ENCODE peak calls at places on chromosomes 6 and 20, in four cellular contexts. One of them, this sample, is unnamed. For H3K9me3, the result is how much of the 10 kb centered on the place peaks cover.

GRCh38 chr6:40841721-40842120 is 197.3 kb downstream of the UNC5CL start:
- DNase-seq in kidney: no peak
- DNase-seq in astrocyte: no peak
- DNase-seq in H9: no peak
- DNase-seq in this sample: no peak

GRCh38 chr20:21436186-21436585 is 38.9 kb upstream of the NKX2-4 start:
- DNase-seq in astrocyte: peak
- DNase-seq in H9: no peak
- DNase-seq in kidney: no peak
- DNase-seq in this sample: no peak

GRCh38 chr20:17645010-17645409 is 37.0 kb downstream of the RRBP1 start:
- DNase-seq in H9: no peak
- DNase-seq in astrocyte: no peak
- DNase-seq in kidney: no peak
- DNase-seq in this sample: no peak

GRCh38 chr20:64129146-64129782 is 21.9 kb upstream of the NPBWR2 start:
- DNase-seq in kidney: peak
- DNase-seq in astrocyte: no peak
- DNase-seq in H9: no peak
- DNase-seq in this sample: no peak

GRCh38 chr6:157952751-157953479 is 28.7 kb upstream of the SYNJ2 start:
- DNase-seq in astrocyte: no peak
- DNase-seq in kidney: no peak
- DNase-seq in H9: no peak
- DNase-seq in this sample: peak

GRCh38 chr6:54665246-54665645 is 181.3 kb upstream of the FAM83B start:
- DNase-seq in H9: no peak
- DNase-seq in kidney: no peak
- DNase-seq in astrocyte: no peak
- DNase-seq in this sample: no peak

GRCh38 chr20:41245086-41245707 is 72.3 kb downstream of the ZHX3 start:
- DNase-seq in H9: peak
- DNase-seq in kidney: peak
- DNase-seq in astrocyte: no peak
- DNase-seq in this sample: peak

GRCh38 chr6:26054659-26054936 is 32.6 kb upstream of the HFE start:
- DNase-seq in kidney: no peak
- DNase-seq in astrocyte: no peak
- DNase-seq in H9: no peak
- DNase-seq in this sample: no peak

GRCh38 chr6:167998206-167998605 is 735 bp downstream of the KIF25 start:
- DNase-seq in H9: no peak
- DNase-seq in kidney: no peak
- DNase-seq in astrocyte: no peak
- DNase-seq in this sample: no peak

GRCh38 chr6:166520905-166521834 is 65.3 kb downstream of the RAMACL start:
- DNase-seq in kidney: no peak
- DNase-seq in H9: no peak
- DNase-seq in astrocyte: peak
- DNase-seq in this sample: no peak

GRCh38 chr20:11153819-11154218 is 480.0 kb upstream of the JAG1 start:
- DNase-seq in astrocyte: peak
- DNase-seq in kidney: no peak
- DNase-seq in H9: no peak
- DNase-seq in this sample: no peak

GRCh38 chr6:14231546-14232280 is 114.1 kb downstream of the CD83 start:
- DNase-seq in H9: no peak
- DNase-seq in astrocyte: no peak
- DNase-seq in kidney: no peak
- DNase-seq in this sample: no peak

GRCh38 chr6:46059608-46060007 is 43.9 kb upstream of the CLIC5 start:
- DNase-seq in astrocyte: no peak
- DNase-seq in kidney: no peak
- DNase-seq in H9: no peak
- DNase-seq in this sample: no peak

GRCh38 chr20:61773081-61773631 is 292.5 kb downstream of the TAF4 start:
- DNase-seq in H9: no peak
- DNase-seq in astrocyte: no peak
- DNase-seq in kidney: no peak
- DNase-seq in this sample: no peak

GRCh38 chr6:105372142-105372861 is 30.6 kb downstream of the PREP start:
- DNase-seq in kidney: no peak
- DNase-seq in H9: no peak
- DNase-seq in astrocyte: no peak
- DNase-seq in this sample: no peak

GRCh38 chr6:26660096-26660425 is 515 bp upstream of the ZNF322 start:
- DNase-seq in H9: no peak
- DNase-seq in astrocyte: peak
- DNase-seq in kidney: no peak
- DNase-seq in this sample: peak

GRCh38 chr20:47317127-47317895 is 39.2 kb downstream of the ZMYND8 start:
- DNase-seq in astrocyte: peak
- DNase-seq in kidney: peak
- DNase-seq in H9: peak
- DNase-seq in this sample: no peak

GRCh38 chr6:43698584-43699349 is 11.2 kb upstream of the MRPS18A start:
- DNase-seq in kidney: peak
- DNase-seq in H9: no peak
- DNase-seq in astrocyte: no peak
- DNase-seq in this sample: no peak
- H3K9ac ChIP-seq in kidney: no peak
- H3K9ac ChIP-seq in H9: no peak
- H3K9ac ChIP-seq in astrocyte: no peak
- H3K9ac ChIP-seq in this sample: no peak

DNA sequence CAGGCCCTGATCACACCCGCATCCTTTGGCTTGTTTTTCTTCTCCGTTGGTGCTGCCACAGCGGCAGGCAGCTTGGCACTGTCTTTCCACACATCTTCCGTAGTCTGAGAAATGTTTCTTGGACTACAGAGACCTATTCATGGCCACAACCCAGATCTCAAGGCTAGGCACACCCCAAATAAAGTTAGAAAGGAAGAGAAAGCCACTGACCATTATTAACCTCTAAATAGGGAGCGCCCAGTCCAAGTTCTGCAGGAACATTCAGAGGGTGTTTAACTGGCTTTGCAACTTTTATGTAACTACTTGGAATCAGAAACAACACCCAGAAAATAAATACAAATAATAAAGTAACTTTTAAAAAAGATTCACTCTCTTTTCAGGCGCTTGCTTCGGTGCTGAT is 124.8 kb upstream of the NEDD9 start:
- DNase-seq in astrocyte: no peak
- DNase-seq in H9: no peak
- DNase-seq in kidney: no peak
- DNase-seq in this sample: no peak
- H3K27ac ChIP-seq in astrocyte: no peak
- H3K27ac ChIP-seq in H9: no peak
- H3K27ac ChIP-seq in kidney: peak
- H3K27ac ChIP-seq in this sample: no peak

DNA sequence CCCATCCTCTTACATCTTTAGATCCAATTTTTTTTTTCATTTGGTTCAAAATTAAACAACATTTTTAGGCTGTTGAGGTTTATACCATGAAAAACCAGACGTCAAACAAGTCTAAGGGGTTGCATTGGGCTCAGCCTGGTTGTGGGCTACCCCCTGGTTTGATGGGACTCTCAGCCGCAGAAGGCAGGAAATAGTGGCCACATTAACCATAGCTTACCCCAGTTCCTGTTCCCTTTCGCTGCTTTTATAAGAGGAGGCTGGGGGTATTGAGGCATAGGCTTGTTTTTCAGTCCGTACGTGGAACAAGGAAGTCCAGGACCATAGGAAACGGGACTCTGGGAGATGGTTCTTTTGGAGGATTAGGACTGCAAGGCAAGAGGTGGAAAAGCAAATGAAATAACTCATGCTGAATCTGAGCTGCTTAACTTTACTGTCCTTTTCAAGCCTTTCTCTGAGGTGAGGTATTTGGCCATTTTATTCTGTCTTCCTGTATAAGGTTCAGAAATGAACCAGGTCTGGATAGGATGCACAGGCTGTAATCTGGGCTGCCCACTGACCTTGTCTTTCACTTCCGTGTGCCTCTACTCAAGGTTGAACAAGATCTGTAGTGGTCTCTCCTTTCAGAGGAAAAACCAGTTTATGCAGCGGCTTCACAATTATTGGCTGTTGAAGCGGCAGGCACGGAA is 7.7 kb downstream of the BRPF3 start:
- DNase-seq in H9: no peak
- DNase-seq in kidney: no peak
- DNase-seq in astrocyte: no peak
- DNase-seq in this sample: no peak
- H3K9me3 ChIP-seq in H9: under half
- H3K9me3 ChIP-seq in kidney: under half
- H3K9me3 ChIP-seq in astrocyte: under half
- H3K9me3 ChIP-seq in this sample: under half

GRCh38 chr6:118935331-118935668 is 341 bp upstream of the MCM9 start:
- DNase-seq in astrocyte: no peak
- DNase-seq in H9: no peak
- DNase-seq in kidney: no peak
- DNase-seq in this sample: no peak

GRCh38 chr6:118932421-118932820 is 2.5 kb downstream of the MCM9 start:
- DNase-seq in kidney: no peak
- DNase-seq in H9: no peak
- DNase-seq in astrocyte: no peak
- DNase-seq in this sample: no peak

GRCh38 chr6:118934461-118935330 is at the start of gene MCM9:
- DNase-seq in astrocyte: peak
- DNase-seq in kidney: peak
- DNase-seq in H9: peak
- DNase-seq in this sample: peak

GRCh38 chr6:118936304-118936703 is 1.3 kb upstream of the MCM9 start:
- DNase-seq in kidney: no peak
- DNase-seq in H9: no peak
- DNase-seq in astrocyte: no peak
- DNase-seq in this sample: no peak

GRCh38 chr6:118933855-118934460 is 1.0 kb downstream of the MCM9 start:
- DNase-seq in astrocyte: no peak
- DNase-seq in kidney: no peak
- DNase-seq in H9: no peak
- DNase-seq in this sample: no peak
- H3K9ac ChIP-seq in astrocyte: peak
- H3K9ac ChIP-seq in kidney: peak
- H3K9ac ChIP-seq in H9: no peak
- H3K9ac ChIP-seq in this sample: peak

GRCh38 chr20:32203556-32204484 is 3.7 kb downstream of the PLAGL2 start:
- DNase-seq in kidney: no peak
- DNase-seq in astrocyte: no peak
- DNase-seq in H9: no peak
- DNase-seq in this sample: no peak
- H3K27ac ChIP-seq in kidney: peak
- H3K27ac ChIP-seq in astrocyte: no peak
- H3K27ac ChIP-seq in H9: no peak
- H3K27ac ChIP-seq in this sample: peak

GRCh38 chr6:75205776-75206334 is at the start of gene COL12A1:
- DNase-seq in astrocyte: peak
- DNase-seq in kidney: peak
- DNase-seq in H9: peak
- DNase-seq in this sample: no peak

GRCh38 chr6:75204959-75205775 is 686 bp downstream of the COL12A1 start:
- DNase-seq in astrocyte: peak
- DNase-seq in kidney: peak
- DNase-seq in H9: peak
- DNase-seq in this sample: no peak

GRCh38 chr6:75204222-75204958 is 1.5 kb downstream of the COL12A1 start:
- DNase-seq in astrocyte: peak
- DNase-seq in kidney: peak
- DNase-seq in H9: peak
- DNase-seq in this sample: no peak

GRCh38 chr6:75207211-75207984 is 1.5 kb upstream of the COL12A1 start:
- DNase-seq in H9: peak
- DNase-seq in kidney: peak
- DNase-seq in astrocyte: peak
- DNase-seq in this sample: no peak

GRCh38 chr6:75206338-75207210 is 721 bp upstream of the COL12A1 start:
- DNase-seq in kidney: peak
- DNase-seq in H9: no peak
- DNase-seq in astrocyte: peak
- DNase-seq in this sample: no peak
- H3K9me3 ChIP-seq in kidney: under half
- H3K9me3 ChIP-seq in H9: under half
- H3K9me3 ChIP-seq in astrocyte: under half
- H3K9me3 ChIP-seq in this sample: under half

DNA sequence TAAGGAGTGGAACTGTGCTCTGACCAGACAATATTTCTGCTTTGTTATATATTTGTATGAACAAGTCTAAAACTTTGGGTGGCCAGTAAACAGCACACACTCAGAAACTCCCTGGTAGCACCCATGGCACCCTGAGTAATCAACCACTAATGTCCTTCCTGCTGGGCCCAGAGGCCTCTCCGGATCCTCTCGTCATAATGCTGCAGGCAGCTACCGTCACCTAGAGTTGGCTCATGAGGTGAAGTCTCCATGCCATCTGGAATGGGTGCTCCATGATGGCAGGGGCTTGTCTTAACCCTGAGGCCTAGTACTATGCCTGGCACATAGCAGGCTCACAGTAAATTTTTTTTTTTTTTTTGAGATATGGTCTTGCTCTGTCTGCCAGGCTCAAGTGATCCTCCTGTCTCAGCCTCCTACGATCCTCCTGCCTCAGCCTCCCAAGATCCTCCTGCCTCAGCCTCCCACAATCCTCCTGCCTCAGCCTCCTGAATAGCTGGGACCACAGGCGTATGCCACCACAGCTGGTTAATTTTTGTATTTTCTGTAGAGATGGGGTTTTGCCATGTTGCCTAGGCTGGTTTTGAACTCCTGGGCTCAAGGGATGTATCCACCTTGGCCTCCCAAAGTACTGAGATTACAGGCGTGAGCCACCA is 3.0 kb upstream of the SDCBP2 start:
- DNase-seq in H9: no peak
- DNase-seq in astrocyte: no peak
- DNase-seq in kidney: no peak
- DNase-seq in this sample: no peak
- H3K9ac ChIP-seq in H9: no peak
- H3K9ac ChIP-seq in astrocyte: no peak
- H3K9ac ChIP-seq in kidney: no peak
- H3K9ac ChIP-seq in this sample: no peak

GRCh38 chr20:22578221-22579118 is 5.9 kb downstream of the FOXA2 start:
- DNase-seq in H9: no peak
- DNase-seq in astrocyte: no peak
- DNase-seq in kidney: no peak
- DNase-seq in this sample: no peak

GRCh38 chr20:22576733-22577514 is 7.4 kb downstream of the FOXA2 start:
- DNase-seq in kidney: no peak
- DNase-seq in H9: no peak
- DNase-seq in astrocyte: no peak
- DNase-seq in this sample: no peak

GRCh38 chr20:22579711-22580697 is 4.4 kb downstream of the FOXA2 start:
- DNase-seq in kidney: no peak
- DNase-seq in H9: peak
- DNase-seq in astrocyte: no peak
- DNase-seq in this sample: no peak

GRCh38 chr20:22577515-22578220 is 6.7 kb downstream of the FOXA2 start:
- DNase-seq in kidney: no peak
- DNase-seq in H9: peak
- DNase-seq in astrocyte: no peak
- DNase-seq in this sample: no peak

GRCh38 chr20:22579119-22579427 is 5.3 kb downstream of the FOXA2 start:
- DNase-seq in astrocyte: no peak
- DNase-seq in H9: peak
- DNase-seq in kidney: no peak
- DNase-seq in this sample: no peak
- H3K27ac ChIP-seq in astrocyte: no peak
- H3K27ac ChIP-seq in H9: no peak
- H3K27ac ChIP-seq in kidney: no peak
- H3K27ac ChIP-seq in this sample: no peak

This sample was measured in Karpas-422.